ENCODE peak calls at places on chromosomes 2 and 18, in five cellular contexts. F is body of pancreas; X is stimulated activated CD8-positive, alpha-beta memory T cell treated with anti-CD3 and anti-CD28 coated beads, Interleukin-15, amount 100 ng/mL, for 24 hours; V is NCI-H460; U is retinal pigment epithelial cell. G is an unnamed sample.

GRCh38 chr2:222270436-222270835 is 28.4 kb downstream of the PAX3 start:
- DNase-seq in U (no peak), V (no peak), F (no peak), X (no peak), G (no peak)

GRCh38 chr2:127589876-127590275 is 54.4 kb downstream of the MYO7B start:
- DNase-seq in V (no peak), F (no peak), U (no peak), X (no peak), G (no peak)

GRCh38 chr2:161416633-161417427 is 733 bp downstream of the TBR1 start:
- DNase-seq in X (no peak), F (no peak), U (no peak), V (no peak), G (no peak)

GRCh38 chr2:227932403-227932802 is 61.0 kb downstream of the DAW1 start:
- DNase-seq in V (no peak), F (no peak), U (no peak), X (no peak), G (no peak)

GRCh38 chr2:1756456-1756855 is 12.1 kb upstream of the PXDN start:
- DNase-seq in F (no peak), V (no peak), X (no peak), U (no peak), G (no peak)

GRCh38 chr2:29443627-29444026 is 328.4 kb downstream of the CLIP4 start:
- DNase-seq in V (no peak), X (no peak), F (peak), U (no peak), G (no peak)

GRCh38 chr2:219851169-219851568 is 223.7 kb downstream of the SLC4A3 start:
- DNase-seq in X (no peak), F (no peak), V (no peak), U (no peak), G (no peak)

GRCh38 chr2:163541920-163542319 is 193.9 kb downstream of the FIGN start:
- DNase-seq in V (no peak), U (no peak), X (no peak), F (no peak), G (no peak)

GRCh38 chr2:39757156-39757555 is 21.9 kb downstream of the THUMPD2 start:
- DNase-seq in X (no peak), F (no peak), U (no peak), V (no peak), G (no peak)

GRCh38 chr2:51981813-51982212 is 949.9 kb upstream of the NRXN1 start:
- DNase-seq in X (no peak), U (no peak), V (peak), F (no peak), G (no peak)

GRCh38 chr2:54471221-54471711 is 15.1 kb downstream of the SPTBN1 start:
- DNase-seq in X (no peak), V (peak), U (no peak), F (peak), G (peak)

GRCh38 chr2:216548901-216549321 is 50.3 kb downstream of the RPL37A start:
- DNase-seq in U (no peak), X (no peak), F (no peak), V (no peak), G (no peak)

GRCh38 chr2:53632714-53633113 is 134.9 kb upstream of the CHAC2 start:
- DNase-seq in V (no peak), F (no peak), U (no peak), X (no peak), G (peak)

GRCh38 chr18:46013484-46014189 is 46.5 kb upstream of the EPG5 start:
- DNase-seq in V (no peak), F (no peak), X (no peak), U (no peak), G (no peak)

GRCh38 chr2:118185210-118186109 is 97.2 kb downstream of the INSIG2 start:
- DNase-seq in U (no peak), X (peak), V (peak), F (peak), G (no peak)

GRCh38 chr2:205800804-205801203 is 118.5 kb downstream of the NRP2 start:
- DNase-seq in V (no peak), X (no peak), U (no peak), F (peak), G (no peak)

GRCh38 chr2:98713332-98714015 is 17.5 kb downstream of the MGAT4A start:
- DNase-seq in U (no peak), F (no peak), X (no peak), V (no peak), G (no peak)

GRCh38 chr18:55833543-55833942 is 245.6 kb upstream of the TCF4 start:
- DNase-seq in F (peak), V (peak), X (no peak), U (peak), G (peak)

GRCh38 chr2:137938204-137938603 is 26.1 kb upstream of the HNMT start:
- DNase-seq in X (no peak), V (no peak), F (no peak), U (no peak), G (no peak)

GRCh38 chr2:130819915-130820861 is 16.5 kb upstream of the ARHGEF4 start:
- DNase-seq in X (no peak), V (no peak), U (no peak), F (no peak), G (no peak)

GRCh38 chr2:128359841-128360240 is 41.2 kb upstream of the HS6ST1 start:
- DNase-seq in V (no peak), U (no peak), F (no peak), X (no peak), G (no peak)

GRCh38 chr2:121888189-121888557 is 132.7 kb downstream of the TSN start:
- DNase-seq in F (no peak), V (no peak), X (no peak), U (no peak), G (no peak)

GRCh38 chr18:79460445-79461300 is 64.9 kb downstream of the NFATC1 start:
- DNase-seq in F (no peak), U (no peak), V (no peak), X (no peak), G (no peak)

GRCh38 chr2:25310965-25311865 is 30.5 kb downstream of the DNMT3A start:
- DNase-seq in U (no peak), F (peak), X (no peak), V (no peak), G (no peak)

GRCh38 chr18:27377251-27377650 is 192.1 kb upstream of the CHST9 start:
- DNase-seq in F (no peak), X (no peak), V (no peak), U (peak), G (peak)

GRCh38 chr2:238969857-238970256 is 122.0 kb downstream of the TWIST2 start:
- DNase-seq in F (no peak), X (no peak), V (no peak), U (no peak), G (no peak)

GRCh38 chr2:9637330-9637729 is 6.5 kb upstream of the YWHAQ start:
- DNase-seq in X (no peak), F (no peak), U (no peak), V (no peak), G (no peak)

GRCh38 chr2:168920504-168921157 is 19.5 kb downstream of the G6PC2 start:
- DNase-seq in U (no peak), X (no peak), V (peak), F (no peak), G (no peak)

G was measured in epithelial cell of proximal tubule.